ENCODE peak calls at places on chromosomes 7 and 10, in ten cellular contexts. One of them, this sample, is unnamed. For H3K9me3, the result is how much of the 10 kb centered on the place peaks cover.

GRCh38 chr7:17447728-17448478 is 149.5 kb downstream of the AHR start:
- DNase-seq in sigmoid colon: no peak
- DNase-seq in cardiac muscle cell: no peak
- DNase-seq in ovary: no peak
- DNase-seq in WERI-Rb-1: no peak
- DNase-seq in AG04450: no peak
- DNase-seq in Karpas-422: no peak
- DNase-seq in stomach: no peak
- DNase-seq in iPS DF 6.9: no peak
- DNase-seq in body of pancreas: no peak
- DNase-seq in this sample: no peak

GRCh38 chr10:114662651-114663217 is 4.7 kb upstream of the ABLIM1 start:
- DNase-seq in sigmoid colon: no peak
- DNase-seq in cardiac muscle cell: no peak
- DNase-seq in ovary: no peak
- DNase-seq in WERI-Rb-1: no peak
- DNase-seq in AG04450: no peak
- DNase-seq in Karpas-422: no peak
- DNase-seq in stomach: no peak
- DNase-seq in iPS DF 6.9: no peak
- DNase-seq in body of pancreas: no peak
- DNase-seq in this sample: no peak

GRCh38 chr7:150435047-150435389 is 15.4 kb upstream of the GIMAP8 start:
- DNase-seq in sigmoid colon: no peak
- DNase-seq in cardiac muscle cell: no peak
- DNase-seq in ovary: no peak
- DNase-seq in WERI-Rb-1: no peak
- DNase-seq in AG04450: no peak
- DNase-seq in Karpas-422: no peak
- DNase-seq in stomach: no peak
- DNase-seq in iPS DF 6.9: no peak
- DNase-seq in body of pancreas: no peak
- DNase-seq in this sample: no peak

GRCh38 chr7:26685636-26686035 is 178.8 kb downstream of the SKAP2 start:
- DNase-seq in sigmoid colon: no peak
- DNase-seq in cardiac muscle cell: no peak
- DNase-seq in ovary: no peak
- DNase-seq in WERI-Rb-1: no peak
- DNase-seq in AG04450: no peak
- DNase-seq in Karpas-422: no peak
- DNase-seq in stomach: no peak
- DNase-seq in iPS DF 6.9: no peak
- DNase-seq in body of pancreas: no peak
- DNase-seq in this sample: no peak

GRCh38 chr7:117873056-117873932 is at the start of gene CTTNBP2:
- DNase-seq in sigmoid colon: peak
- DNase-seq in cardiac muscle cell: peak
- DNase-seq in ovary: peak
- DNase-seq in WERI-Rb-1: peak
- DNase-seq in AG04450: no peak
- DNase-seq in Karpas-422: no peak
- DNase-seq in stomach: peak
- DNase-seq in iPS DF 6.9: no peak
- DNase-seq in body of pancreas: peak
- DNase-seq in this sample: peak

GRCh38 chr7:957418-958220 is 3.1 kb upstream of the ADAP1 start:
- DNase-seq in sigmoid colon: peak
- DNase-seq in cardiac muscle cell: peak
- DNase-seq in ovary: no peak
- DNase-seq in WERI-Rb-1: no peak
- DNase-seq in AG04450: no peak
- DNase-seq in Karpas-422: peak
- DNase-seq in stomach: no peak
- DNase-seq in iPS DF 6.9: no peak
- DNase-seq in body of pancreas: no peak
- DNase-seq in this sample: peak

GRCh38 chr7:100891555-100891954 is 2.0 kb upstream of the UFSP1 start:
- DNase-seq in sigmoid colon: no peak
- DNase-seq in cardiac muscle cell: no peak
- DNase-seq in ovary: no peak
- DNase-seq in WERI-Rb-1: no peak
- DNase-seq in AG04450: no peak
- DNase-seq in Karpas-422: no peak
- DNase-seq in stomach: no peak
- DNase-seq in iPS DF 6.9: no peak
- DNase-seq in body of pancreas: no peak
- DNase-seq in this sample: no peak

GRCh38 chr7:128404826-128405344 is 4.9 kb downstream of the IMPDH1 start:
- DNase-seq in sigmoid colon: no peak
- DNase-seq in cardiac muscle cell: no peak
- DNase-seq in ovary: no peak
- DNase-seq in WERI-Rb-1: peak
- DNase-seq in AG04450: no peak
- DNase-seq in Karpas-422: peak
- DNase-seq in stomach: no peak
- DNase-seq in iPS DF 6.9: no peak
- DNase-seq in body of pancreas: peak
- DNase-seq in this sample: no peak

GRCh38 chr7:98133181-98133580 is 26.5 kb downstream of the LMTK2 start:
- DNase-seq in sigmoid colon: no peak
- DNase-seq in cardiac muscle cell: peak
- DNase-seq in ovary: no peak
- DNase-seq in WERI-Rb-1: no peak
- DNase-seq in AG04450: no peak
- DNase-seq in Karpas-422: peak
- DNase-seq in stomach: no peak
- DNase-seq in iPS DF 6.9: no peak
- DNase-seq in body of pancreas: no peak
- DNase-seq in this sample: no peak

GRCh38 chr10:127196227-127196954 is at the start of gene INSYN2A:
- DNase-seq in sigmoid colon: no peak
- DNase-seq in cardiac muscle cell: peak
- DNase-seq in ovary: peak
- DNase-seq in WERI-Rb-1: peak
- DNase-seq in AG04450: no peak
- DNase-seq in Karpas-422: no peak
- DNase-seq in stomach: no peak
- DNase-seq in iPS DF 6.9: no peak
- DNase-seq in body of pancreas: peak
- DNase-seq in this sample: peak

GRCh38 chr10:18222870-18223269 is 82.6 kb downstream of the CACNB2 start:
- DNase-seq in sigmoid colon: no peak
- DNase-seq in cardiac muscle cell: no peak
- DNase-seq in ovary: no peak
- DNase-seq in WERI-Rb-1: no peak
- DNase-seq in AG04450: no peak
- DNase-seq in Karpas-422: no peak
- DNase-seq in stomach: no peak
- DNase-seq in iPS DF 6.9: no peak
- DNase-seq in body of pancreas: no peak
- DNase-seq in this sample: no peak

GRCh38 chr10:69810097-69810496 is 8.4 kb downstream of the COL13A1 start:
- DNase-seq in sigmoid colon: no peak
- DNase-seq in cardiac muscle cell: no peak
- DNase-seq in ovary: no peak
- DNase-seq in WERI-Rb-1: no peak
- DNase-seq in AG04450: no peak
- DNase-seq in Karpas-422: no peak
- DNase-seq in stomach: no peak
- DNase-seq in iPS DF 6.9: no peak
- DNase-seq in body of pancreas: no peak
- DNase-seq in this sample: no peak

GRCh38 chr10:51527806-51528205 is 171.6 kb downstream of the CSTF2T start:
- DNase-seq in sigmoid colon: no peak
- DNase-seq in cardiac muscle cell: peak
- DNase-seq in ovary: no peak
- DNase-seq in WERI-Rb-1: no peak
- DNase-seq in AG04450: no peak
- DNase-seq in Karpas-422: no peak
- DNase-seq in stomach: no peak
- DNase-seq in iPS DF 6.9: no peak
- DNase-seq in body of pancreas: no peak
- DNase-seq in this sample: no peak

GRCh38 chr7:27143950-27144798 is 693 bp upstream of the HOXA5 start:
- DNase-seq in sigmoid colon: peak
- DNase-seq in cardiac muscle cell: no peak
- DNase-seq in ovary: no peak
- DNase-seq in WERI-Rb-1: no peak
- DNase-seq in AG04450: no peak
- DNase-seq in Karpas-422: no peak
- DNase-seq in stomach: no peak
- DNase-seq in iPS DF 6.9: no peak
- DNase-seq in body of pancreas: no peak
- DNase-seq in this sample: peak

GRCh38 chr7:133705596-133705995 is 421.5 kb upstream of the LRGUK start:
- DNase-seq in sigmoid colon: no peak
- DNase-seq in cardiac muscle cell: peak
- DNase-seq in ovary: no peak
- DNase-seq in WERI-Rb-1: no peak
- DNase-seq in AG04450: no peak
- DNase-seq in Karpas-422: no peak
- DNase-seq in stomach: no peak
- DNase-seq in iPS DF 6.9: no peak
- DNase-seq in body of pancreas: no peak
- DNase-seq in this sample: no peak
- H3K27ac ChIP-seq in sigmoid colon: no peak
- H3K27ac ChIP-seq in cardiac muscle cell: no peak
- H3K27ac ChIP-seq in ovary: no peak
- H3K27ac ChIP-seq in WERI-Rb-1: no peak
- H3K27ac ChIP-seq in AG04450: no peak
- H3K27ac ChIP-seq in Karpas-422: no peak
- H3K27ac ChIP-seq in stomach: no peak
- H3K27ac ChIP-seq in iPS DF 6.9: no peak
- H3K27ac ChIP-seq in body of pancreas: no peak
- H3K27ac ChIP-seq in this sample: no peak

DNA sequence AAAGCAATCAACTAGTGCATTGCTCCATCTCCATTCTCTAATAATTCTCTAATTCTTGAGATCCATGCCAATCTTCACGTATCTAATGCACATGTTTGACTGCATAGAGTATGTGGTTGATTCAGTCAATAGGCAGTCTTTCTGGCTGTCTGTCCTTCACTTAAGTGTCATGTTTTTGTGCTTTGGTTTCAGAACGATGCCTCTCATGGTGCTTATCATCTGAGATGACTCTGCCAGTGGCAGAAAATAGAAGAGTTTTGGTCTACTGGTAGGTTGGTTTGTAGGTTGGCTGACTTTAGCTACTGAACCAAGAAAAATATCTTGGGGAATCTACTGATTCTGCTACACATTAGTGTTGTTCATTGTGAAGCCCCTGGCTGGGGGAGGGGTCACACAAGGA is 364.2 kb downstream of the SFMBT2 start:
- DNase-seq in sigmoid colon: no peak
- DNase-seq in cardiac muscle cell: no peak
- DNase-seq in ovary: no peak
- DNase-seq in WERI-Rb-1: no peak
- DNase-seq in AG04450: no peak
- DNase-seq in Karpas-422: no peak
- DNase-seq in stomach: no peak
- DNase-seq in iPS DF 6.9: no peak
- DNase-seq in body of pancreas: no peak
- DNase-seq in this sample: no peak
- H3K4me3 ChIP-seq in sigmoid colon: no peak
- H3K4me3 ChIP-seq in cardiac muscle cell: no peak
- H3K4me3 ChIP-seq in ovary: no peak
- H3K4me3 ChIP-seq in WERI-Rb-1: no peak
- H3K4me3 ChIP-seq in AG04450: no peak
- H3K4me3 ChIP-seq in Karpas-422: no peak
- H3K4me3 ChIP-seq in stomach: no peak
- H3K4me3 ChIP-seq in iPS DF 6.9: no peak
- H3K4me3 ChIP-seq in body of pancreas: no peak
- H3K4me3 ChIP-seq in this sample: no peak

GRCh38 chr7:64876792-64877713 is 26.0 kb upstream of the ZNF273 start:
- DNase-seq in sigmoid colon: peak
- DNase-seq in cardiac muscle cell: peak
- DNase-seq in ovary: no peak
- DNase-seq in WERI-Rb-1: peak
- DNase-seq in AG04450: no peak
- DNase-seq in Karpas-422: peak
- DNase-seq in stomach: peak
- DNase-seq in iPS DF 6.9: peak
- DNase-seq in body of pancreas: peak
- DNase-seq in this sample: peak
- H3K9me3 ChIP-seq in sigmoid colon: under half
- H3K9me3 ChIP-seq in cardiac muscle cell: under half
- H3K9me3 ChIP-seq in ovary: under half
- H3K9me3 ChIP-seq in WERI-Rb-1: half or more
- H3K9me3 ChIP-seq in AG04450: half or more
- H3K9me3 ChIP-seq in Karpas-422: under half
- H3K9me3 ChIP-seq in stomach: under half
- H3K9me3 ChIP-seq in iPS DF 6.9: under half
- H3K9me3 ChIP-seq in body of pancreas: under half
- H3K9me3 ChIP-seq in this sample: under half

GRCh38 chr7:85125160-85125559 is 61.7 kb downstream of the SEMA3D start:
- DNase-seq in sigmoid colon: no peak
- DNase-seq in cardiac muscle cell: no peak
- DNase-seq in ovary: no peak
- DNase-seq in WERI-Rb-1: no peak
- DNase-seq in AG04450: no peak
- DNase-seq in Karpas-422: no peak
- DNase-seq in stomach: no peak
- DNase-seq in iPS DF 6.9: no peak
- DNase-seq in body of pancreas: no peak
- DNase-seq in this sample: no peak

GRCh38 chr7:85130702-85131101 is 56.2 kb downstream of the SEMA3D start:
- DNase-seq in sigmoid colon: no peak
- DNase-seq in cardiac muscle cell: no peak
- DNase-seq in ovary: no peak
- DNase-seq in WERI-Rb-1: no peak
- DNase-seq in AG04450: no peak
- DNase-seq in Karpas-422: no peak
- DNase-seq in stomach: no peak
- DNase-seq in iPS DF 6.9: no peak
- DNase-seq in body of pancreas: peak
- DNase-seq in this sample: no peak

GRCh38 chr7:85119934-85120333 is 66.9 kb downstream of the SEMA3D start:
- DNase-seq in sigmoid colon: no peak
- DNase-seq in cardiac muscle cell: no peak
- DNase-seq in ovary: no peak
- DNase-seq in WERI-Rb-1: no peak
- DNase-seq in AG04450: no peak
- DNase-seq in Karpas-422: no peak
- DNase-seq in stomach: no peak
- DNase-seq in iPS DF 6.9: no peak
- DNase-seq in body of pancreas: no peak
- DNase-seq in this sample: no peak

GRCh38 chr7:85126383-85126782 is 60.5 kb downstream of the SEMA3D start:
- DNase-seq in sigmoid colon: no peak
- DNase-seq in cardiac muscle cell: no peak
- DNase-seq in ovary: no peak
- DNase-seq in WERI-Rb-1: no peak
- DNase-seq in AG04450: no peak
- DNase-seq in Karpas-422: no peak
- DNase-seq in stomach: no peak
- DNase-seq in iPS DF 6.9: no peak
- DNase-seq in body of pancreas: no peak
- DNase-seq in this sample: no peak

DNA sequence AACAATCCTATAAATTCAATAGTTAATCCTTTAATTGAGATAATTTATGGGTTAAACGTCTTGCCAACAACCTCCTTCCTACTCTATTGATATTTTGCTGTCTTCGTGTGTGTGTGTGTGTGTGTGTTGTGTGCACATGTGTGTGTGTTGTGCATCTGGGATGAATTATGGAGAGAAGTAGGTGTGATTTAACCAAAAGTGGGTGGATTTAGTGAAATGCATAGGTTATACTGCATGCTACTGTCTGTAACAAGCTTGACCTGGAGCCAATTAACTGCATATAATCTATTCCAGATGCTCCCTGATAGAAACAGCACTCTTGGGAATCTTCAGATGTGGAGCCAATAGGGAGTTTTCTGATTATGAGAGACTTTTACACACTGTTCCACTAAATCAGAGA is 61.2 kb downstream of the SEMA3D start:
- DNase-seq in sigmoid colon: no peak
- DNase-seq in cardiac muscle cell: no peak
- DNase-seq in ovary: no peak
- DNase-seq in WERI-Rb-1: no peak
- DNase-seq in AG04450: no peak
- DNase-seq in Karpas-422: no peak
- DNase-seq in stomach: no peak
- DNase-seq in iPS DF 6.9: no peak
- DNase-seq in body of pancreas: no peak
- DNase-seq in this sample: no peak
- H3K27ac ChIP-seq in sigmoid colon: no peak
- H3K27ac ChIP-seq in cardiac muscle cell: no peak
- H3K27ac ChIP-seq in ovary: no peak
- H3K27ac ChIP-seq in WERI-Rb-1: no peak
- H3K27ac ChIP-seq in AG04450: no peak
- H3K27ac ChIP-seq in Karpas-422: no peak
- H3K27ac ChIP-seq in stomach: no peak
- H3K27ac ChIP-seq in iPS DF 6.9: no peak
- H3K27ac ChIP-seq in body of pancreas: no peak
- H3K27ac ChIP-seq in this sample: no peak

This sample was measured in right cardiac atrium.